ENCODE peak calls at places on chromosomes 13 and 19, in ten cellular contexts. One of them, this sample, is unnamed.

GRCh38 chr13:111360452-111360851 is 40.0 kb downstream of the TEX29 start:
- DNase-seq in A549: no peak
- DNase-seq in transverse colon: no peak
- DNase-seq in ovary: no peak
- DNase-seq in H1: no peak
- DNase-seq in upper lobe of left lung: no peak
- DNase-seq in SK-N-SH: no peak
- DNase-seq in tibial nerve: no peak
- DNase-seq in sigmoid colon: no peak
- DNase-seq in stomach: peak; percentile 4
- DNase-seq in this sample: peak; percentile 53

GRCh38 chr13:33228645-33229445 is 56.7 kb downstream of the STARD13 start:
- DNase-seq in stomach: no peak
- DNase-seq in upper lobe of left lung: no peak
- DNase-seq in ovary: no peak
- DNase-seq in A549: peak; percentile 27
- DNase-seq in transverse colon: no peak
- DNase-seq in sigmoid colon: no peak
- DNase-seq in H1: no peak
- DNase-seq in tibial nerve: no peak
- DNase-seq in SK-N-SH: peak; percentile 50
- DNase-seq in this sample: no peak

GRCh38 chr13:51225034-51225433 is 2.8 kb downstream of the FAM124A start:
- DNase-seq in ovary: no peak
- DNase-seq in A549: no peak
- DNase-seq in tibial nerve: no peak
- DNase-seq in H1: no peak
- DNase-seq in upper lobe of left lung: no peak
- DNase-seq in sigmoid colon: no peak
- DNase-seq in SK-N-SH: no peak
- DNase-seq in stomach: no peak
- DNase-seq in transverse colon: no peak
- DNase-seq in this sample: no peak

GRCh38 chr19:39807846-39808364 is 26.1 kb downstream of the DYRK1B start:
- DNase-seq in A549: no peak
- DNase-seq in upper lobe of left lung: no peak
- DNase-seq in stomach: no peak
- DNase-seq in sigmoid colon: no peak
- DNase-seq in tibial nerve: no peak
- DNase-seq in SK-N-SH: no peak
- DNase-seq in transverse colon: no peak
- DNase-seq in H1: no peak
- DNase-seq in ovary: no peak
- DNase-seq in this sample: peak; percentile 10

GRCh38 chr19:4064551-4065260 is 2.0 kb downstream of the ZBTB7A start:
- DNase-seq in ovary: peak; percentile 75
- DNase-seq in tibial nerve: no peak
- DNase-seq in sigmoid colon: peak; percentile 89
- DNase-seq in H1: no peak
- DNase-seq in stomach: peak; percentile 56
- DNase-seq in upper lobe of left lung: peak; percentile 90
- DNase-seq in SK-N-SH: peak; percentile 86
- DNase-seq in transverse colon: peak; percentile 66
- DNase-seq in A549: no peak
- DNase-seq in this sample: no peak

GRCh38 chr13:111512707-111513106 is 192.3 kb downstream of the TEX29 start:
- DNase-seq in sigmoid colon: no peak
- DNase-seq in ovary: no peak
- DNase-seq in H1: no peak
- DNase-seq in stomach: no peak
- DNase-seq in transverse colon: no peak
- DNase-seq in SK-N-SH: no peak
- DNase-seq in upper lobe of left lung: no peak
- DNase-seq in A549: no peak
- DNase-seq in tibial nerve: no peak
- DNase-seq in this sample: no peak

GRCh38 chr19:17543991-17544390 is 11.5 kb upstream of the COLGALT1 start:
- DNase-seq in A549: no peak
- DNase-seq in H1: no peak
- DNase-seq in upper lobe of left lung: no peak
- DNase-seq in stomach: no peak
- DNase-seq in SK-N-SH: no peak
- DNase-seq in tibial nerve: no peak
- DNase-seq in sigmoid colon: no peak
- DNase-seq in transverse colon: no peak
- DNase-seq in ovary: no peak
- DNase-seq in this sample: no peak

GRCh38 chr19:21321134-21321533 is 8.1 kb downstream of the ZNF708 start:
- DNase-seq in A549: no peak
- DNase-seq in ovary: no peak
- DNase-seq in transverse colon: no peak
- DNase-seq in tibial nerve: no peak
- DNase-seq in stomach: no peak
- DNase-seq in upper lobe of left lung: no peak
- DNase-seq in sigmoid colon: no peak
- DNase-seq in H1: no peak
- DNase-seq in SK-N-SH: no peak
- DNase-seq in this sample: no peak

GRCh38 chr19:8638078-8638619 is 7.7 kb downstream of the NFILZ start:
- DNase-seq in SK-N-SH: no peak
- DNase-seq in upper lobe of left lung: no peak
- DNase-seq in transverse colon: peak; percentile 22
- DNase-seq in A549: peak; percentile 93
- DNase-seq in ovary: no peak
- DNase-seq in sigmoid colon: peak; percentile 68
- DNase-seq in H1: no peak
- DNase-seq in tibial nerve: no peak
- DNase-seq in stomach: peak; percentile 33
- DNase-seq in this sample: no peak

GRCh38 chr19:43380771-43381386 is 27.4 kb downstream of the CD177 start:
- DNase-seq in stomach: peak; percentile 58
- DNase-seq in upper lobe of left lung: no peak
- DNase-seq in H1: no peak
- DNase-seq in transverse colon: no peak
- DNase-seq in tibial nerve: no peak
- DNase-seq in SK-N-SH: no peak
- DNase-seq in ovary: no peak
- DNase-seq in A549: no peak
- DNase-seq in sigmoid colon: no peak
- DNase-seq in this sample: no peak

GRCh38 chr13:99398071-99398470 is 90.9 kb upstream of the GPR183 start:
- DNase-seq in A549: no peak
- DNase-seq in ovary: no peak
- DNase-seq in transverse colon: no peak
- DNase-seq in stomach: peak; percentile 19
- DNase-seq in H1: no peak
- DNase-seq in sigmoid colon: no peak
- DNase-seq in upper lobe of left lung: no peak
- DNase-seq in SK-N-SH: no peak
- DNase-seq in tibial nerve: no peak
- DNase-seq in this sample: no peak

GRCh38 chr19:55270172-55270942 is 9.6 kb downstream of the HSPBP1 start:
- DNase-seq in stomach: no peak
- DNase-seq in ovary: no peak
- DNase-seq in A549: no peak
- DNase-seq in transverse colon: no peak
- DNase-seq in SK-N-SH: no peak
- DNase-seq in upper lobe of left lung: no peak
- DNase-seq in H1: no peak
- DNase-seq in sigmoid colon: no peak
- DNase-seq in tibial nerve: no peak
- DNase-seq in this sample: no peak

GRCh38 chr13:102680842-102681725 is 13.8 kb downstream of the METTL21C start:
- DNase-seq in H1: no peak
- DNase-seq in stomach: no peak
- DNase-seq in tibial nerve: no peak
- DNase-seq in sigmoid colon: no peak
- DNase-seq in transverse colon: no peak
- DNase-seq in upper lobe of left lung: no peak
- DNase-seq in ovary: no peak
- DNase-seq in SK-N-SH: no peak
- DNase-seq in A549: no peak
- DNase-seq in this sample: no peak

GRCh38 chr13:67416047-67416925 is 186.2 kb upstream of the PCDH9 start:
- DNase-seq in upper lobe of left lung: peak; percentile 74
- DNase-seq in A549: peak; percentile 38
- DNase-seq in sigmoid colon: no peak
- DNase-seq in H1: peak; percentile 84
- DNase-seq in stomach: peak; percentile 29
- DNase-seq in transverse colon: no peak
- DNase-seq in ovary: no peak
- DNase-seq in SK-N-SH: peak; percentile 32
- DNase-seq in tibial nerve: no peak
- DNase-seq in this sample: no peak

GRCh38 chr19:5200844-5201243 is 139.8 kb downstream of the PTPRS start:
- DNase-seq in transverse colon: no peak
- DNase-seq in ovary: no peak
- DNase-seq in upper lobe of left lung: no peak
- DNase-seq in tibial nerve: no peak
- DNase-seq in sigmoid colon: no peak
- DNase-seq in A549: peak; percentile 26
- DNase-seq in H1: no peak
- DNase-seq in SK-N-SH: no peak
- DNase-seq in stomach: no peak
- DNase-seq in this sample: no peak

DNA sequence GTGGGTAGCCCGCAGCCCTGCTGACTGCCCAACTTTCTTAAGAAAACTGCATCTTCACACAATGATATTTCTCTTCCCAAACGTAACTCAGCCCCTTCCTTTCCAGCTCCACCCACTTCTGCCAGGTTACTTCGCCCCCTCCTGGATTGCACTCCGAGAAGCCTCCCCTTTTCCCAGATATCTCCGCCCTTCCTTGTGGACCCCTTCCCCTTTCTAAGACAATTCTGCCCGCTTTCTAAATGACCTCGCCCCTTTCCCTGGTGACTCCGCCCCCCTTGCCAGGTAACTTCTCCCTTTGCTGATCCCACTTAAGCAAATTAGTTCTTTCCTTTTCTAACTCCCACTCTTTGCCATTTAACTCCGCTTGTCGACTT is 2.6 kb downstream of the VSIG10L start:
- DNase-seq in SK-N-SH: no peak
- DNase-seq in H1: no peak
- DNase-seq in sigmoid colon: no peak
- DNase-seq in A549: no peak
- DNase-seq in upper lobe of left lung: no peak
- DNase-seq in transverse colon: no peak
- DNase-seq in ovary: no peak
- DNase-seq in stomach: no peak
- DNase-seq in tibial nerve: no peak
- DNase-seq in this sample: no peak
- TF ChIP-seq EP300 in SK-N-SH: no peak
- TF ChIP-seq EP300 in H1: no peak
- TF ChIP-seq EP300 in sigmoid colon: no peak
- TF ChIP-seq EP300 in A549: no peak
- TF ChIP-seq EP300 in upper lobe of left lung: no peak
- TF ChIP-seq EP300 in transverse colon: no peak
- TF ChIP-seq EP300 in ovary: no peak
- TF ChIP-seq EP300 in stomach: no peak
- TF ChIP-seq EP300 in tibial nerve: no peak
- TF ChIP-seq EP300 in this sample: no peak

DNA sequence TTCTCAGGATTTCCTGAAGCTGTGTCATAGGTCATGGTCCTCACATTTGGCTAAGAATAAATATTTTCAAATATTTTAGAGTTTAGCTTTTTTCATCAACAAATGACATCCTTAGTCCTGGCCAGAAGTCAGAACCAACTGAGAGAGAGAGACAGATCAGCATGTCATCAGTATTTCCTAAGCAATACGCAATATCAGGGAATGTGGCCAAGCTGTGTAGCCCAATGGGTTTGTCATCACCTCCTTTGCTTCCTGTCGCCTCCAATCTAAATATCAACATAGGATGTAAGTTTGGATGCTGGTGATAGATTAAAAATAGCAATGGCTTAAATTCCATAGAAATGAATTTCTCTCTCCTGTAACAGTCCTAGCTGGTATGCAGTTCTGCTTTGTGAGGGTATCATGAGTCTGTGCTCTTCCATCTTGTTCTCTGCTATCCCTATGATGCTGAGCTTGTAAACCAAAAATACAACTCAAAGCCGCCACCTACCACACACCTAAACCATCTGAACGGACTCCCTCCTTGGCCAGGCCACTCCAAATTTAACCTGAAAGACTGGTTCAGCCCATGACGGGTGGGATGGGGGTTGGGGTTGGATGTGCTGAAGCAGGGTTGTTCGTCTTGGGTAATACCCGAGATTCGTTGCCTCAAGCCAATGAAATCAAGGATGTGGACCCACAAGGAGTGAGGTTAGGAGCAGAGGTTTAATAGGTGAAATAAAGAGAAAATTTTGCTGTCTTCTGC is 10.0 kb upstream of the IGSF23 start:
- DNase-seq in sigmoid colon: no peak
- DNase-seq in upper lobe of left lung: no peak
- DNase-seq in transverse colon: no peak
- DNase-seq in H1: no peak
- DNase-seq in SK-N-SH: no peak
- DNase-seq in tibial nerve: no peak
- DNase-seq in ovary: no peak
- DNase-seq in stomach: no peak
- DNase-seq in A549: no peak
- DNase-seq in this sample: no peak
- TF ChIP-seq EP300 in sigmoid colon: no peak
- TF ChIP-seq EP300 in upper lobe of left lung: no peak
- TF ChIP-seq EP300 in transverse colon: no peak
- TF ChIP-seq EP300 in H1: no peak
- TF ChIP-seq EP300 in SK-N-SH: no peak
- TF ChIP-seq EP300 in tibial nerve: no peak
- TF ChIP-seq EP300 in ovary: no peak
- TF ChIP-seq EP300 in stomach: no peak
- TF ChIP-seq EP300 in A549: no peak
- TF ChIP-seq EP300 in this sample: no peak

GRCh38 chr13:113724780-113725315 is 34.2 kb upstream of the TMEM255B start:
- DNase-seq in sigmoid colon: peak; percentile 79
- DNase-seq in ovary: peak; percentile 67
- DNase-seq in tibial nerve: peak; percentile 49
- DNase-seq in H1: peak; percentile 89
- DNase-seq in transverse colon: peak; percentile 73
- DNase-seq in SK-N-SH: peak; percentile 90
- DNase-seq in stomach: peak; percentile 72
- DNase-seq in A549: peak; percentile 74
- DNase-seq in upper lobe of left lung: peak; percentile 96
- DNase-seq in this sample: no peak
- TF ChIP-seq EP300 in sigmoid colon: no peak
- TF ChIP-seq EP300 in ovary: no peak
- TF ChIP-seq EP300 in tibial nerve: no peak
- TF ChIP-seq EP300 in H1: no peak
- TF ChIP-seq EP300 in transverse colon: no peak
- TF ChIP-seq EP300 in SK-N-SH: no peak
- TF ChIP-seq EP300 in stomach: no peak
- TF ChIP-seq EP300 in A549: no peak
- TF ChIP-seq EP300 in upper lobe of left lung: no peak
- TF ChIP-seq EP300 in this sample: no peak

DNA sequence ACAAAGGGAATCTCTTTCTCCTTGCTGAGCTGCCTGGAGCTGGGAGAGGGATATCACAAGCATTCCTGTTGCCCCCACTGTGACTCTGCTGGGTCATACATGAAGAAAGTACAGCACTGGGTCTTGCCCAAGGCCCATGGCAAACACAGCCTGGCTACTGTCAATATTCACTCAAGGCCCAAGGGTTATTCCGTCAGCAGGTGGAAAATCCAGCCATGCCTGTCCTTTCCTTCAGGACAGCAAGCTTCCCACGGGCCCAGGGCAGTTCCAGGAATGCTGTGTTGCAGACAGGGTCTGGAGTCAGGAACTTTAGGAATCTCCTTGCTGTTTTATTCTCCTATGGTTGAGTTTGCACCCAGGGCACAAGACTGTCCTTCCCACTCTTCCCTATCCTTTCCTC is 106.8 kb downstream of the TNFSF13B start:
- DNase-seq in ovary: no peak
- DNase-seq in SK-N-SH: no peak
- DNase-seq in upper lobe of left lung: no peak
- DNase-seq in sigmoid colon: no peak
- DNase-seq in stomach: no peak
- DNase-seq in H1: no peak
- DNase-seq in A549: no peak
- DNase-seq in tibial nerve: no peak
- DNase-seq in transverse colon: no peak
- DNase-seq in this sample: no peak
- TF ChIP-seq EP300 in ovary: no peak
- TF ChIP-seq EP300 in SK-N-SH: no peak
- TF ChIP-seq EP300 in upper lobe of left lung: no peak
- TF ChIP-seq EP300 in sigmoid colon: no peak
- TF ChIP-seq EP300 in stomach: no peak
- TF ChIP-seq EP300 in H1: no peak
- TF ChIP-seq EP300 in A549: no peak
- TF ChIP-seq EP300 in tibial nerve: no peak
- TF ChIP-seq EP300 in transverse colon: no peak
- TF ChIP-seq EP300 in this sample: no peak

This sample was measured in esophagus muscularis mucosa.